ENCODE peak calls at places on chromosomes 2 and 18, in ten cellular contexts. H is activated naive CD4-positive, alpha-beta T cell; I is Calu3; N is foreskin fibroblast; A is stimulated activated CD4-positive, alpha-beta T cell treated with anti-CD3 and anti-CD28 coated beads, Interleukin-2, amount 100 ng/mL, for 48 hours; S is AG04450; X is ACHN; U is SK-MEL-5; C is posterior cingulate gyrus; Z is ELF-1. Y is an unnamed sample.
A peak's percentile ranks its signal among the peaks of the same experiment; 100 is the strongest.

GRCh38 chr2:240477916-240478315 is 42.5 kb downstream of the GPC1 start:
- DNase-seq in I (no peak), H (no peak), S (no peak), Z (peak; percentile 2), N (no peak), C (no peak), U (no peak), A (no peak), X (no peak), Y (no peak)

GRCh38 chr2:160367887-160368286 is 125.7 kb downstream of the RBMS1 start:
- DNase-seq in X (peak; percentile 91), H (no peak), U (peak; percentile 94), Z (peak; percentile 54), I (no peak), A (no peak), S (peak; percentile 94), N (peak; percentile 89), C (no peak), Y (peak; percentile 45)

GRCh38 chr18:79964330-79965118 is at the start of gene HSBP1L1:
- DNase-seq in N (peak; percentile 84), S (no peak), U (peak; percentile 45), A (peak; percentile 67), H (peak; percentile 28), Z (peak; percentile 82), C (peak; percentile 93), X (peak; percentile 70), I (peak; percentile 82), Y (peak; percentile 70)

GRCh38 chr2:45582522-45582921 is 28.5 kb downstream of the SRBD1 start:
- DNase-seq in I (no peak), Z (no peak), A (no peak), C (no peak), X (no peak), N (no peak), H (no peak), U (no peak), S (no peak), Y (no peak)

GRCh38 chr18:48407358-48407757 is 1.8 kb downstream of the ZBTB7C start:
- DNase-seq in S (no peak), N (no peak), I (no peak), H (no peak), U (no peak), Z (no peak), C (no peak), X (no peak), A (no peak), Y (no peak)

GRCh38 chr2:98474979-98475632 is 30.4 kb downstream of the INPP4A start:
- DNase-seq in A (no peak), I (no peak), C (no peak), S (no peak), H (no peak), Z (no peak), N (no peak), X (no peak), U (no peak), Y (no peak)

GRCh38 chr2:102144128-102144527 is 1.6 kb downstream of the IL1R1 start:
- DNase-seq in N (peak; percentile 48), S (no peak), X (no peak), U (no peak), H (no peak), I (no peak), Z (no peak), A (no peak), C (no peak), Y (no peak)

GRCh38 chr18:79552696-79553095 is 126.9 kb upstream of the CTDP1 start:
- DNase-seq in A (no peak), C (peak; percentile 74), I (no peak), X (no peak), N (no peak), U (no peak), Z (no peak), S (no peak), H (no peak), Y (no peak)

GRCh38 chr2:134705861-134706586 is 12.8 kb downstream of the TMEM163 start:
- DNase-seq in H (no peak), S (no peak), N (no peak), X (no peak), C (no peak), I (no peak), U (no peak), A (no peak), Z (peak; percentile 87), Y (no peak)

GRCh38 chr2:121085801-121086200 is 199.2 kb downstream of the TFCP2L1 start:
- DNase-seq in I (no peak), A (no peak), Z (no peak), X (no peak), N (no peak), U (no peak), H (no peak), S (no peak), C (peak; percentile 5), Y (no peak)

GRCh38 chr2:172106128-172106961 is 3.6 kb upstream of the DLX2 start:
- DNase-seq in U (peak; percentile 76), X (peak; percentile 79), C (peak; percentile 65), N (peak; percentile 73), H (no peak), S (no peak), A (no peak), Z (peak; percentile 93), I (peak; percentile 62), Y (no peak)

GRCh38 chr2:149076863-149077412 is 38.4 kb downstream of the LYPD6B start:
- DNase-seq in N (no peak), C (no peak), X (no peak), U (no peak), A (no peak), H (no peak), S (no peak), Z (peak; percentile 88), I (no peak), Y (no peak)

GRCh38 chr2:54663424-54664030 is 59.9 kb upstream of the EML6 start:
- DNase-seq in C (peak; percentile 49), Z (no peak), A (no peak), I (no peak), N (no peak), S (no peak), U (no peak), H (no peak), X (no peak), Y (no peak)

GRCh38 chr2:107534926-107535325 is 291.8 kb upstream of the RGPD4 start:
- DNase-seq in Z (no peak), N (no peak), U (no peak), C (no peak), A (no peak), S (no peak), X (no peak), I (no peak), H (no peak), Y (no peak)

GRCh38 chr2:205763708-205764501 is 81.6 kb downstream of the NRP2 start:
- DNase-seq in N (peak; percentile 61), I (peak; percentile 40), X (peak; percentile 84), H (no peak), C (peak; percentile 94), S (peak; percentile 46), A (peak; percentile 26), Z (peak; percentile 93), U (peak; percentile 39), Y (peak; percentile 69)

GRCh38 chr2:152056418-152056817 is 42.4 kb downstream of the CACNB4 start:
- DNase-seq in I (no peak), S (no peak), N (no peak), A (no peak), C (no peak), U (no peak), H (no peak), X (no peak), Z (no peak), Y (no peak)

GRCh38 chr2:207046642-207047213 is 107.4 kb downstream of the CPO start:
- DNase-seq in I (no peak), H (no peak), U (no peak), A (no peak), Z (no peak), S (no peak), C (peak; percentile 66), N (peak; percentile 47), X (no peak), Y (no peak)

GRCh38 chr2:122101319-122101718 is 345.9 kb downstream of the TSN start:
- DNase-seq in Z (no peak), H (no peak), A (no peak), C (no peak), I (no peak), S (no peak), U (no peak), X (no peak), N (no peak), Y (no peak)

GRCh38 chr2:40202798-40203400 is 249.0 kb downstream of the SLC8A1 start:
- DNase-seq in Z (no peak), A (no peak), S (no peak), U (no peak), X (no peak), C (no peak), H (no peak), N (peak; percentile 68), I (no peak), Y (no peak)

GRCh38 chr2:165803123-165803760 is 9.2 kb upstream of the GALNT3 start:
- DNase-seq in H (no peak), N (peak; percentile 36), C (no peak), X (no peak), S (peak; percentile 21), Z (no peak), A (no peak), I (no peak), U (no peak), Y (no peak)

GRCh38 chr18:77165489-77166415 is 33.2 kb upstream of the MBP start:
- DNase-seq in H (no peak), S (no peak), I (no peak), C (no peak), A (no peak), N (peak; percentile 82), U (no peak), Z (no peak), X (no peak), Y (no peak)

GRCh38 chr2:10551496-10551895 is 103.4 kb upstream of the ODC1 start:
- DNase-seq in N (no peak), X (no peak), Z (no peak), A (no peak), C (peak; percentile 55), I (no peak), S (no peak), H (no peak), U (no peak), Y (no peak)

GRCh38 chr18:11005528-11005927 is 143.8 kb downstream of the PIEZO2 start:
- DNase-seq in I (peak; percentile 63), Z (peak; percentile 47), A (no peak), C (no peak), U (peak; percentile 23), X (no peak), H (no peak), S (peak; percentile 90), N (peak; percentile 74), Y (no peak)

GRCh38 chr2:77443076-77443475 is 79.1 kb downstream of the LRRTM4 start:
- DNase-seq in A (no peak), U (no peak), H (no peak), Z (no peak), I (no peak), N (no peak), S (no peak), C (no peak), X (no peak), Y (no peak)

GRCh38 chr2:159703491-159703890 is 8.8 kb upstream of the MARCHF7 start:
- DNase-seq in H (no peak), Z (no peak), A (no peak), X (no peak), N (no peak), U (no peak), C (no peak), S (no peak), I (no peak), Y (no peak)

GRCh38 chr18:21242141-21243040 is at the start of gene GREB1L:
- DNase-seq in C (peak; percentile 95), U (peak; percentile 34), N (peak; percentile 71), H (no peak), X (peak; percentile 43), S (no peak), I (peak; percentile 85), Z (peak; percentile 85), A (peak; percentile 38), Y (peak; percentile 66)

GRCh38 chr2:238947243-238947760 is 99.4 kb downstream of the TWIST2 start:
- DNase-seq in C (no peak), S (no peak), Z (no peak), N (no peak), X (no peak), I (no peak), A (no peak), U (no peak), H (no peak), Y (no peak)